ENCODE peak calls at places on chromosomes 2 and 18, in ten cellular contexts. R, P, H, A, D, F, U, E, M and N are unnamed samples.

GRCh38 chr2:240023792-240024191 is 1.4 kb downstream of the NDUFA10 start:
- DNase-seq in A (no peak), R (no peak), U (no peak), P (no peak), F (no peak), D (no peak), H (no peak), M (no peak), E (no peak), N (no peak)

GRCh38 chr2:238968616-238969394 is 120.9 kb downstream of the TWIST2 start:
- DNase-seq in D (no peak), A (no peak), H (peak; percentile 56), U (no peak), F (no peak), P (no peak), R (no peak), M (no peak), E (peak; percentile 38), N (no peak)

GRCh38 chr2:240463274-240463865 is 27.9 kb downstream of the GPC1 start:
- DNase-seq in M (no peak), A (no peak), R (peak; percentile 13), P (no peak), F (peak; percentile 7), D (no peak), H (peak; percentile 67), E (peak; percentile 41), U (peak; percentile 15), N (no peak)

GRCh38 chr2:4745596-4745995 is 946.6 kb upstream of the SOX11 start:
- DNase-seq in U (no peak), F (no peak), R (no peak), P (no peak), M (no peak), E (no peak), D (no peak), A (no peak), H (no peak), N (peak; percentile 23)

GRCh38 chr2:157349949-157350510 is 24.4 kb upstream of the ERMN start:
- DNase-seq in P (no peak), F (no peak), R (no peak), M (peak; percentile 17), U (no peak), A (no peak), H (no peak), D (peak; percentile 22), E (no peak), N (no peak)

GRCh38 chr2:72141881-72142742 is 5.5 kb downstream of the CYP26B1 start:
- DNase-seq in E (peak; percentile 40), D (no peak), H (peak; percentile 62), M (no peak), R (no peak), F (peak; percentile 9), P (no peak), A (no peak), U (peak; percentile 7), N (no peak)

GRCh38 chr2:85523906-85524566 is 14.9 kb upstream of the MAT2A start:
- DNase-seq in H (no peak), E (no peak), P (no peak), A (no peak), D (no peak), R (no peak), U (no peak), M (no peak), F (peak; percentile 73), N (no peak)

GRCh38 chr2:204293884-204294535 is 251.3 kb upstream of the PARD3B start:
- DNase-seq in F (peak; percentile 35), A (no peak), D (no peak), M (no peak), U (no peak), R (no peak), E (no peak), P (no peak), H (no peak), N (no peak)

GRCh38 chr2:8376603-8377423 is 305.0 kb upstream of the ID2 start:
- DNase-seq in U (no peak), H (no peak), P (peak; percentile 10), E (no peak), R (no peak), D (no peak), A (no peak), F (no peak), M (peak; percentile 16), N (no peak)

DNA sequence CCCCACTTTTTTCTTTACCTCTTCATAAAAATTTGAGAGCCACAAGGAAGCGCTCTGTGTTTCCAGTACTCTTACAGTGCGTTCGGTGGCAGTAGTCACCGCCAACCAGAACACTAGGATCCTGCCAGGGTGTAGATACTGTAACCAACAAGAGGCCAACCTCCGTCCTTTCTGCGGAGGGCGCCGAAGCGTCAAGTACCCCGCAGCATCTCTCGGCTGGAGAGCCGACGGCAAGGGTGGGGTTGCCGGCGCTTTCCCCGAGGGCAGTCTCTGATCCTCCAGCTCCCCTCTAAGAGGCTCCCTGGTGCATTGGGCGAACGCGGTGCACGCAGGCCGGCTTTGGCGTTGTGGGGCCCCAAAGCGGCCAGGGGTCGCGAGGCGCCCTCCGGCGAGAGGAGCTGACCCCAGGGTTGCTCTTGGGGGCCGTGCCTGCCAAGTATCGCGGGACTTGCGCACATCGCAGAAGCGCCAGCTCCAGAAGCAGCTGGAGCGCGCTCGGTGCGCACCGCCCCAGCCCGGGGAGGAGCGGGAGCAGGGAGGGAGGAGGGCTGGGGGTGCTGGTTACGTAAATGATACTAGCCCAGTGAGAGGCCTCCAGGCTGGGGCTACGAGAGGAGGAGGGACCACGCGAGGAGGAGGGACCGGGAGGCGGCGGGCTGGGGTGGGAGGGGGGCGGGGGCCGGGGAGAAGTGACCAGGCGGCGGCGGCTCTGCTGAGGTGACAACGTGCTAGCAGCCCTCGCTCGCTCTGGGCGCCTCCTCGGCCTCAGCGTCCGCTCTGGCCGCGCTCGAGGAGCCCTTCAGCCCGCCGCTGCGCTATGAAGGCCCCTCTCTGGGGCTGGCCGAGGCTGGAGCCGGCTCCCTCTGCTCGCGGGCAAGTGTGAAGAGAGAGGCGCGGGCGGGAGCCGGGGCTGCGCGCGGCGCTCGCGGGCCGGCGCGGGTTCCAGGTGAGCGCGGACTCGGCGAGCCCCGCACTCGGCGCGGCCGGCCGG is at the start of gene GALNT13:
- DNase-seq in F (peak; percentile 90), U (no peak), P (peak; percentile 33), E (peak; percentile 69), R (peak; percentile 20), H (peak; percentile 76), D (peak; percentile 1), A (no peak), M (peak; percentile 55), N (peak; percentile 44)
- H3K4me3 ChIP-seq in F (peak within 1 kb of the TSS; percentile 74), U (peak within 1 kb of the TSS; percentile 45), P (peak within 1 kb of the TSS; percentile 39), E (no peak within 1 kb of the TSS), R (no peak within 1 kb of the TSS), H (peak within 1 kb of the TSS; percentile 44), D (no peak within 1 kb of the TSS), A (no peak within 1 kb of the TSS), M (no peak within 1 kb of the TSS), N (peak within 1 kb of the TSS; percentile 14)

GRCh38 chr2:213544940-213545339 is 260.7 kb downstream of the SPAG16 start:
- DNase-seq in A (no peak), H (no peak), E (no peak), R (no peak), D (no peak), F (no peak), M (peak; percentile 12), P (peak; percentile 12), U (no peak), N (no peak)
- TF ChIP-seq CTCF in A (no peak), H (no peak), E (no peak), R (no peak), D (no peak), F (no peak), M (no peak), P (no peak), U (no peak), N (no peak)

GRCh38 chr18:55316615-55317184 is 271.3 kb downstream of the TCF4 start:
- DNase-seq in D (no peak), M (no peak), P (no peak), F (no peak), E (no peak), R (no peak), H (no peak), U (no peak), A (no peak), N (no peak)
- H3K4me3 ChIP-seq in D (no peak overlapping the region), M (no peak overlapping the region), P (no peak overlapping the region), F (no peak overlapping the region), E (no peak overlapping the region), R (no peak overlapping the region), H (no peak overlapping the region), U (no peak overlapping the region), A (no peak overlapping the region), N (no peak overlapping the region)

DNA sequence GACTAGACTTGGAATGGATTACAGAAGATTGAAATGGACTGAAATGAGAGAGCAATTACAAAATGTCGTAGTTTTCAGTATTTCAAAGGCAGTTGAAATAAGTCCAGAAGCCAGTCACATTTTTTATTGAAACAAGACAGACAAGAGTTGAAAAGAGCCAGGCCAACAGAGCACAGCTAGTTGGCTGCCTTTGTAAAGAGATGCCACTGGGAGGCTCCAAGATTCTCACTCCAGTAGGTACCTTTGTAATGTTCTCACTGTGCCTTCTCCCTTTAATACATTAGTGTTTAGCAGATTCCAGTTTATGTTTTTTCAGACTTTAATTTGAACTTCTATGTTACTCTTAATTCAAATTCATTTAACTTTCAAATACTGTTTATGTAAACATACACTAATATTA is 234.8 kb downstream of the DSEL start:
- DNase-seq in A (no peak), E (no peak), R (no peak), D (no peak), F (no peak), U (no peak), H (no peak), M (no peak), P (no peak), N (no peak)
- TF ChIP-seq CTCF in A (peak; percentile 2), E (no peak), R (no peak), D (no peak), F (no peak), U (no peak), H (no peak), M (no peak), P (no peak), N (no peak)

DNA sequence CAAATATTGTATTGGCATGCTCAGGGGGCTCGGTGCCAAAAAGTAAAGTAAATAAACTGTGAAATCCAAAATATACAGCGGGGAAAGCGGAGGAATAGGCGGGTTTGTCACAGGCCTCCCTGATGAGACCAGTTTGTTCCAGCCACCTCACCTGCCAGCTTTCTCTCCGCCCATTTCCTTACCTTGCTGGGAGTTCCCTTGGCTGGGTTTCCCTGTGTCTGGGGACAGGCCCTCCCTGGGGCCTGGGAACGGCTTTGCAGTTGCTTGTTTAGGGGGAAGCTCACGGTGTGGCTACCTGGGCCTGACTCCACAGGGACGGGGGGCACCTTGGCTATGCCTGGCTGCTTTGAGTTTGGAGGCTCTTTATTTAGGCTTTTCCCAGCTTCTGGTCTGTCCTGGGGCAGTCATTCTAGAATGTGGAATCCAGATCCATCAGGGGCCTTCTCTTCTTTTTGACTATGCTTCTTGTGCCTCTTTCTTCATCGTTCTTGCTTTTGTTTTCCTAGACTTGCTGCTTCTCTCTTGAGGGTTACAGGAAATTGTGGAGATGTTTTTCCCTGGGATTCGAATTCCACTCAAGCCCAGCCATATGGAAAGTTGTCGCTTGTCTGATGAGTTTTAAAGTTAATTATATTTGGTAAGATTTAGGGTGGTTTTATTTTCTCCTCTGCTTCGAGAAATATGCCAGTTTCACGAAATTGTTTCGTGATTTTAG is 2.3 kb downstream of the GLI2 start:
- DNase-seq in R (no peak), D (no peak), E (no peak), H (peak; percentile 65), P (no peak), M (no peak), A (no peak), U (no peak), F (no peak), N (peak; percentile 51)
- H3K4me3 ChIP-seq in R (no peak overlapping the region), D (peak overlapping the region; percentile 77), E (peak overlapping the region; percentile 37), H (peak overlapping the region; percentile 67), P (peak overlapping the region; percentile 76), M (peak overlapping the region; percentile 51), A (peak overlapping the region; percentile 60), U (peak overlapping the region; percentile 59), F (no peak overlapping the region), N (peak overlapping the region; percentile 28)